ENCODE peak calls at places on chromosomes 5 and 9, in six cellular contexts. O is epithelial cell of esophagus, N is HuH-7, P is fibroblast of villous mesenchyme, L is PC-3, A is fibroblast of pulmonary artery. G is an unnamed sample.

GRCh38 chr5:172424111-172424490 is 30.2 kb downstream of the SH3PXD2B start:
- DNase-seq in O (no peak), N (no peak), P (no peak), L (no peak), A (no peak), G (no peak)

GRCh38 chr9:92141144-92142129 is 26.2 kb upstream of the SPTLC1 start:
- DNase-seq in O (peak), N (peak), P (peak), L (peak), A (peak), G (peak)

GRCh38 chr5:150112211-150113046 is 26.1 kb upstream of the CSF1R start:
- DNase-seq in O (peak), N (no peak), P (peak), L (peak), A (peak), G (peak)

GRCh38 chr9:38068616-38068865 is 486 bp downstream of the SHB start:
- DNase-seq in O (peak), N (no peak), P (peak), L (peak), A (peak), G (peak)

GRCh38 chr9:35341585-35341984 is 148.3 kb upstream of the RUSC2 start:
- DNase-seq in O (peak), N (no peak), P (peak), L (no peak), A (peak), G (peak)

GRCh38 chr9:107681988-107682387 is 192.4 kb upstream of the KLF4 start:
- DNase-seq in O (no peak), N (no peak), P (no peak), L (no peak), A (no peak), G (no peak)

GRCh38 chr5:126368239-126368812 is 54.9 kb upstream of the GRAMD2B start:
- DNase-seq in O (peak), N (no peak), P (peak), L (peak), A (no peak), G (no peak)

GRCh38 chr9:70924905-70925547 is 196.4 kb downstream of the TRPM3 start:
- DNase-seq in O (peak), N (peak), P (peak), L (peak), A (peak), G (peak)

GRCh38 chr5:16674750-16675149 is 58.0 kb upstream of the RETREG1 start:
- DNase-seq in O (peak), N (no peak), P (no peak), L (no peak), A (no peak), G (no peak)

GRCh38 chr9:35548571-35548970 is 56.5 kb upstream of the TESK1 start:
- DNase-seq in O (peak), N (no peak), P (no peak), L (no peak), A (no peak), G (no peak)

GRCh38 chr5:178769617-178770290 is 39.3 kb upstream of the ZNF354A start:
- DNase-seq in O (no peak), N (no peak), P (no peak), L (no peak), A (no peak), G (no peak)

GRCh38 chr5:120457839-120458507 is 6.1 kb upstream of the PRR16 start:
- DNase-seq in O (peak), N (peak), P (peak), L (peak), A (peak), G (peak)

GRCh38 chr5:95817430-95817829 is 5.1 kb downstream of the GLRX start:
- DNase-seq in O (peak), N (no peak), P (peak), L (peak), A (no peak), G (peak)

GRCh38 chr9:136773386-136774044 is 9.2 kb upstream of the LCN15 start:
- DNase-seq in O (no peak), N (no peak), P (no peak), L (peak), A (no peak), G (peak)

GRCh38 chr9:110802416-110803035 is 133.9 kb downstream of the MUSK start:
- DNase-seq in O (no peak), N (no peak), P (peak), L (peak), A (peak), G (peak)

GRCh38 chr5:14250094-14250777 is 107.1 kb downstream of the TRIO start:
- DNase-seq in O (peak), N (no peak), P (peak), L (no peak), A (peak), G (peak)